ENCODE peak calls at places on chromosomes 4 and X, in nine cellular contexts. P is NCI-H510A treated with DMSO at 0.1 percent for 48 hours, Y is RWPE1, Q is caudate nucleus, F is NCI-H345, M is HFFc6, A is HFF-Myc, U is cardiac fibroblast, C is NCI-H2081. E is an unnamed sample.

GRCh38 chrX:131067216-131067615 is 9.1 kb downstream of the ARHGAP36 start:
- DNase-seq in A (no peak), Y (no peak), M (no peak), C (no peak), F (no peak), U (no peak), Q (no peak), P (no peak), E (no peak)

GRCh38 chrX:47560179-47560830 is 700 bp upstream of the ARAF start:
- DNase-seq in U (no peak), F (no peak), C (no peak), Q (no peak), A (no peak), Y (no peak), P (no peak), M (no peak), E (no peak)

GRCh38 chr4:53105313-53105712 is 243.2 kb downstream of the RASL11B start:
- DNase-seq in Q (no peak), M (no peak), U (no peak), Y (no peak), F (no peak), P (no peak), C (no peak), A (no peak), E (no peak)

GRCh38 chr4:47876784-47877183 is 37.6 kb downstream of the NFXL1 start:
- DNase-seq in U (no peak), Y (no peak), Q (no peak), A (no peak), P (no peak), F (no peak), M (no peak), C (no peak), E (no peak)

GRCh38 chrX:71998836-71999509 is 88.3 kb downstream of the NHSL2 start:
- DNase-seq in P (peak; percentile 5), Y (peak; percentile 21), Q (no peak), F (peak; percentile 5), U (peak; percentile 39), A (no peak), C (peak; percentile 45), M (peak; percentile 8), E (no peak)

GRCh38 chr4:74056114-74056857 is 17.8 kb upstream of the CXCL3 start:
- DNase-seq in A (no peak), F (no peak), C (no peak), Y (peak; percentile 44), M (peak; percentile 52), U (peak; percentile 47), P (peak; percentile 35), Q (no peak), E (no peak)

GRCh38 chrX:545488-545887 is 85.1 kb upstream of the SHOX start:
- DNase-seq in A (peak; percentile 22), Y (no peak), Q (no peak), M (peak; percentile 90), F (no peak), U (peak; percentile 1), C (no peak), P (no peak), E (no peak)

GRCh38 chr4:71198958-71199357 is 139.9 kb upstream of the SLC4A4 start:
- DNase-seq in U (no peak), Q (no peak), Y (no peak), C (no peak), M (no peak), F (no peak), P (no peak), A (no peak), E (no peak)

GRCh38 chr4:138255917-138256597 is 13.9 kb upstream of the SLC7A11 start:
- DNase-seq in Y (no peak), M (no peak), F (no peak), Q (no peak), A (no peak), P (peak; percentile 67), C (no peak), U (no peak), E (no peak)

GRCh38 chr4:115249808-115250207 is 136.4 kb upstream of the NDST4 start:
- DNase-seq in A (no peak), F (no peak), Y (peak; percentile 22), U (no peak), P (no peak), C (no peak), Q (no peak), M (no peak), E (no peak)

GRCh38 chr4:48939785-48940184 is 33.2 kb upstream of the OCIAD2 start:
- DNase-seq in Q (no peak), P (no peak), M (peak; percentile 66), A (peak; percentile 71), U (peak; percentile 95), F (no peak), Y (peak; percentile 90), C (no peak), E (no peak)

GRCh38 chrX:19647731-19648588 is 132.7 kb upstream of the MAP3K15 start:
- DNase-seq in A (no peak), F (no peak), P (no peak), C (no peak), M (no peak), Q (no peak), U (peak; percentile 55), Y (no peak), E (no peak)

GRCh38 chr4:53951414-53951813 is 113.0 kb downstream of the CHIC2 start:
- DNase-seq in Q (no peak), U (no peak), Y (no peak), P (no peak), C (no peak), A (no peak), F (no peak), M (no peak), E (no peak)

GRCh38 chr4:120830204-120830603 is 92.3 kb downstream of the PRDM5 start:
- DNase-seq in Y (no peak), P (no peak), F (no peak), Q (no peak), C (no peak), U (no peak), M (no peak), A (peak; percentile 41), E (no peak)

GRCh38 chrX:78199851-78200250 is 60.4 kb upstream of the TAF9B start:
- DNase-seq in Y (peak; percentile 11), M (no peak), F (no peak), C (no peak), A (peak; percentile 4), Q (no peak), P (peak; percentile 0), U (peak; percentile 32), E (no peak)

GRCh38 chr4:1094336-1094690 is 19.1 kb downstream of the RNF212 start:
- DNase-seq in Y (no peak), A (no peak), P (no peak), Q (no peak), M (no peak), U (no peak), C (no peak), F (no peak), E (no peak)

GRCh38 chr4:182978152-182978827 is 61.1 kb upstream of the DCTD start:
- DNase-seq in M (peak; percentile 58), Q (no peak), C (no peak), U (peak; percentile 66), F (no peak), Y (no peak), P (no peak), A (no peak), E (no peak)

GRCh38 chrX:119381349-119381944 is 17.7 kb upstream of the SLC25A43 start:
- DNase-seq in Y (no peak), U (no peak), Q (no peak), C (no peak), P (no peak), F (no peak), A (no peak), M (no peak), E (no peak)

GRCh38 chrX:128518508-128518907 is 466.3 kb upstream of the ACTRT1 start:
- DNase-seq in U (peak; percentile 5), P (no peak), Y (peak; percentile 0), C (peak; percentile 21), A (no peak), M (no peak), Q (no peak), F (no peak), E (peak; percentile 2)

GRCh38 chrX:109347618-109348017 is 134.3 kb downstream of the GUCY2F start:
- DNase-seq in F (no peak), M (no peak), A (peak; percentile 20), Y (peak; percentile 5), U (peak; percentile 79), Q (no peak), C (no peak), P (no peak), E (no peak)

GRCh38 chr4:175542787-175543186 is 269.3 kb downstream of the GPM6A start:
- DNase-seq in P (no peak), A (no peak), M (no peak), U (peak; percentile 42), F (peak; percentile 64), Q (no peak), C (peak; percentile 91), Y (no peak), E (peak; percentile 11)

GRCh38 chrX:45527834-45528233 is 327.2 kb upstream of the DIPK2B start:
- DNase-seq in Q (no peak), A (no peak), C (no peak), M (no peak), P (no peak), U (peak; percentile 56), F (no peak), Y (no peak), E (no peak)

GRCh38 chr4:37628977-37629609 is 57.1 kb downstream of the RELL1 start:
- DNase-seq in Y (peak; percentile 64), F (no peak), M (peak; percentile 80), C (no peak), U (peak; percentile 84), Q (no peak), P (no peak), A (peak; percentile 36), E (no peak)

GRCh38 chrX:109281478-109282275 is 200.2 kb downstream of the GUCY2F start:
- DNase-seq in U (no peak), A (no peak), C (no peak), Y (no peak), F (no peak), M (no peak), P (no peak), Q (no peak), E (no peak)

GRCh38 chrX:93422693-93423092 is 250.7 kb downstream of the NAP1L3 start:
- DNase-seq in Q (no peak), Y (peak; percentile 1), M (no peak), C (peak; percentile 59), A (no peak), U (peak; percentile 2), F (peak; percentile 58), P (peak; percentile 39), E (no peak)

GRCh38 chr4:165440415-165440882 is 61.6 kb downstream of the CPE start:
- DNase-seq in Y (peak; percentile 73), Q (no peak), F (no peak), A (peak; percentile 49), C (no peak), P (no peak), M (peak; percentile 4), U (peak; percentile 63), E (no peak)

GRCh38 chr4:112370466-112370865 is 73.3 kb downstream of the ALPK1 start:
- DNase-seq in Q (no peak), C (no peak), P (no peak), M (peak; percentile 2), A (no peak), F (no peak), U (no peak), Y (peak; percentile 68), E (no peak)

GRCh38 chrX:24276011-24276410 is 37.9 kb downstream of the SUPT20HL2 start:
- DNase-seq in U (no peak), P (no peak), F (no peak), A (no peak), C (no peak), Y (no peak), M (no peak), Q (no peak), E (no peak)

GRCh38 chrX:100647739-100648138 is 3.7 kb downstream of the SRPX2 start:
- DNase-seq in Q (no peak), F (peak; percentile 25), P (no peak), Y (no peak), A (no peak), C (no peak), M (no peak), U (no peak), E (peak; percentile 54)

GRCh38 chr4:780730-781492 is 45.0 kb downstream of the CPLX1 start:
- DNase-seq in U (no peak), A (no peak), F (no peak), P (no peak), C (no peak), Q (no peak), Y (no peak), M (no peak), E (no peak)

GRCh38 chr4:3657917-3658913 is 108.0 kb upstream of the ADRA2C start:
- DNase-seq in Y (no peak), Q (no peak), C (peak; percentile 79), A (peak; percentile 9), U (peak; percentile 89), M (peak; percentile 93), P (no peak), F (peak; percentile 83), E (no peak)

E was measured in NCI-H2029 treated with DMSO at 0.1 percent for 48 hours.